ENCODE peak calls at places on chromosomes 16 and 17, in nine cellular contexts. B, C, P, R, V, Q, T, H and S are unnamed samples.

GRCh38 chr17:8053600-8053999 is 14.7 kb downstream of the ALOX15B start:
- DNase-seq in C (no peak), T (no peak), P (no peak), Q (no peak), V (no peak), R (no peak), B (no peak), H (no peak), S (no peak)

GRCh38 chr17:64095144-64095882 is 34.6 kb downstream of the ERN1 start:
- DNase-seq in Q (no peak), T (no peak), C (no peak), R (no peak), V (peak), B (no peak), P (no peak), H (peak), S (no peak)

GRCh38 chr17:62405451-62405850 is 18.2 kb upstream of the METTL2A start:
- DNase-seq in Q (no peak), V (no peak), H (no peak), T (no peak), B (no peak), R (no peak), P (no peak), C (no peak), S (no peak)

GRCh38 chr17:60158751-60159478 is 9.1 kb downstream of the CA4 start:
- DNase-seq in V (no peak), P (no peak), H (no peak), Q (no peak), B (no peak), R (no peak), T (no peak), C (no peak), S (no peak)

GRCh38 chr16:87350681-87351319 is 32.8 kb downstream of the FBXO31 start:
- DNase-seq in V (no peak), C (no peak), Q (no peak), R (no peak), P (no peak), T (no peak), H (no peak), B (no peak), S (no peak)

GRCh38 chr17:81722184-81723120 is 10.4 kb downstream of the SLC25A10 start:
- DNase-seq in V (no peak), C (no peak), P (peak), Q (peak), R (no peak), T (peak), B (no peak), H (no peak), S (no peak)

GRCh38 chr17:14038206-14038605 is 31.1 kb upstream of the COX10 start:
- DNase-seq in H (no peak), C (no peak), R (no peak), T (no peak), Q (no peak), P (no peak), B (no peak), V (no peak), S (no peak)

GRCh38 chr17:65228734-65229390 is 91.7 kb downstream of the RGS9 start:
- DNase-seq in Q (no peak), V (peak), R (no peak), T (peak), B (no peak), P (no peak), C (no peak), H (no peak), S (no peak)

GRCh38 chr16:9364721-9365693 is 273.6 kb downstream of the HAPSTR1 start:
- DNase-seq in H (no peak), R (no peak), V (no peak), B (peak), Q (peak), T (no peak), C (no peak), P (peak), S (no peak)
- TF ChIP-seq POLR2AphosphoS5 in H (no peak), R (no peak), V (no peak), B (peak), Q (peak), T (no peak), C (no peak), P (peak), S (no peak)

DNA sequence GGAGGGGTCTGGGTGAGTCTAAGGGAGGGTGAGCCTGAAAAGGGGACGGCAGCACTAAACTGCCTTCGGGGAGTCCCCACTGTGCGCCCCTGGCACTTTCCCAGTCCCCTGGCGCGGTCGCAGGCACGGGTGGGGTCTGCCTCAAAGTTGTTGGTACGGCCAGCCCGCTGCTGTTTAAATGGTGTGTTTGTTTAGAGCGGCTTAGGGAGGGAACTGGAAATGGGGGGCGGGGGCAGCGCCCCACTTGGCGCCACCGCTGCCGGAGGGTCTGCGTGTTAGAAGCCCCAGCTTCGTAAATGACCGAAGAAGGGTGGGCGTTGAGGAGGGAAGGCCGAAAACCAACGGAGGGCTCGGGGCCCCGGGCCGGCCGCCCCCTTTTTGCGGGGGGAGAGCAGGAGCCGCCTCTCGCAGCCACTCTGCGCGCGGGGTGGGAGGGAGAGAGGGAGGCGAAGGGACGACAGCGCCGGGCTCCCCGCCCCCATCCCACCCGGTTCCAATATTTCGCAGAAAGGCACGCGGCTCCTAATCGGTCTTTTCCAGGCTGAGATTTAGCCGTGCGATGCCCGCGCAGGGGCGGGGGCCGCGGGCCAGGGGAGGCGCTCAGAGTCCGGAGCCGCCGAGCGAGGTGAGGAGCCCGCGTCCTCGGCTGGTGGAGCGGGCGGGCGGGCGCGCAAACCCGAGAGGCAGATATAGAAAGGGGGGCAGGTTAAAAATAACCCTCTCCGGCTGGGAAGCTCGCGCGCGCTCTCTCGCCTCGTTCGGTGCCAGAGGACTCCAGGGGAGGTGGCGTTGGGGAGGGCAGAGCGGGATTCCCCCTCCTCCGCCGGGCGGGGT is 55.0 kb downstream of the SREBF1 start:
- DNase-seq in Q (peak), C (no peak), R (no peak), B (no peak), T (no peak), V (no peak), P (peak), H (no peak), S (no peak)
- TF ChIP-seq POLR2AphosphoS5 in Q (no peak), C (peak), R (no peak), B (peak), T (no peak), V (no peak), P (no peak), H (no peak), S (no peak)

GRCh38 chr16:2516391-2517240 is 2.9 kb downstream of the ATP6V0C start:
- DNase-seq in P (no peak), B (no peak), Q (no peak), V (no peak), T (no peak), H (no peak), C (peak), R (no peak), S (no peak)

GRCh38 chr16:2513405-2514332 is at the start of gene ATP6V0C:
- DNase-seq in V (peak), R (peak), H (peak), T (peak), B (peak), Q (peak), C (peak), P (peak), S (no peak)

GRCh38 chr16:2512920-2513404 is 790 bp upstream of the ATP6V0C start:
- DNase-seq in H (no peak), T (peak), Q (no peak), B (no peak), P (no peak), C (peak), R (no peak), V (no peak), S (no peak)

GRCh38 chr16:2515180-2515803 is 1.5 kb downstream of the ATP6V0C start:
- DNase-seq in H (no peak), R (peak), B (no peak), V (no peak), Q (no peak), P (no peak), C (peak), T (no peak), S (no peak)

DNA sequence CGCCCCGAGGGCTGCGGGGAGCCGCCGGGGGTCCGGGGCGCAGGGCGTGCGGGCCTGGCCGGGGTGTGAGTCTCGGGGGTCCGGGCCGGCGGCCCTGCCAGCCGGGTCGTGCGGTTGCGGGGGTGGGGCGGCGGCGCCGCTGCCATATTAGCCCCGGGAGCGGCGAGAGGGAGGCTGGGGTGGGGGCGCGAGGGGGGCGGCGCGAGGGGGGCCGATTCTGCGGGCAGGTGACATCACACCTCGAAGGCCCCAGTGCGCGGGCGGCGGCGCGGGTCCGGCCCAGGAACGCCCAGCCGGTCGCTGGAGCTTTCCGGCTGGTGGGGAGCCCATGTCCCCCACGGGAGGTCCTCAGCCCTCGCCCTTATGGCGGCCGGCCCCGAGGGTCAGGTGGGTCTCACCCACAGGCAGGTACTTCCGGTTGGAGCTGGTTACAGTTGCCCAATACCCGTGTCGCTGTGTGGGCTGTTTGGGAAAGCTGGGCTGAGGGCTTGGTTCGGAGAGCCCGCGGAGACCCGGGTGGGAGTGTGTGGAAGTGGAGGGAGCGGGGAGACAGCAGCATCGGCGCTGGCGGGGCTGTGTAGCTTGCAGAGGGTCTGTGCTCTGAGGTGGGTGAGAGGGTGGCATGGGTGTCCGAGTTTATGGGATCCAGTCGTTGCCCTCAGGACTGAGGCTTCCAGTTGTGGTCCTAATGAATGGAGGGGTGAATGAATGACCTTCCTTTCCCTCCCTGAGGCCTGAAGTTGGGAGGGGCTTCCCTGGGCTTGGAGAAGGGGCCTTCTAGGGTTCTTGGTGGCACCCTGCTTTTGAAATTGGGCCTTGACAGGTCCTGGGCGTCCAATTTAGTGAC is 804 bp downstream of the ATP6V0C start:
- DNase-seq in H (no peak), P (no peak), T (peak), Q (peak), R (no peak), V (no peak), C (peak), B (no peak), S (no peak)
- TF ChIP-seq POLR2AphosphoS5 in H (no peak), P (peak), T (no peak), Q (peak), R (no peak), V (no peak), C (peak), B (peak), S (no peak)

DNA sequence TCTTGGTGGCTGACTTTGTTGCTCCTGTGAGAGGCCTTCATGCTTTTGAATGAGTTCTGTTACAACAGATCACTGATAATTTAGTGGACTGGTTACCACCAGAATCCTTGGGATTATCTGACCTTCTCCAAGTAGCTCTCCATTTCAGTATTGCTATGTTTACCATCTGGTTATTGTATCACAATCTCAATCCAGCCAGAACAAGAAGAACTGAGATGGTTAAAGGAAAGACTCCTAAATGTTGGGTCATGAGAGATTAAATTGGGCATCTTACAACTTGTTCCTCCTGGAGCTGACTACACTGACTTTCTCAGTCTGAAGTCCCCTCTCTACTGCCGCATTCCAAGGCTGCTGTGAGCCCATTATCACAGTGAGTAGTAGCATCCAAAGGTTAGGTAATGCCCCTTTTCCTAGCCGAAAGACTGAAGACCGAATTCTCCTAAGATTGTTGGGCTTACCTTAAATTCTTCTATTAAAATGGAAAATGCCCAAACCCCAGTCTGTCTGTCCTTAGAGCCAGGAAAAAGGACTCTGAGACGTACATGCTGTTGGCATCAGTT is 181.7 kb upstream of the TBX2 start:
- DNase-seq in P (no peak), C (no peak), Q (no peak), V (no peak), T (no peak), R (no peak), H (no peak), B (no peak), S (no peak)
- TF ChIP-seq POLR2AphosphoS5 in P (no peak), C (no peak), Q (no peak), V (no peak), T (no peak), R (no peak), H (no peak), B (no peak), S (no peak)

GRCh38 chr16:84131118-84131517 is 13.9 kb downstream of the HSDL1 start:
- DNase-seq in Q (no peak), B (no peak), H (no peak), P (no peak), R (no peak), C (no peak), V (no peak), T (no peak), S (no peak)
- TF ChIP-seq POLR2AphosphoS5 in Q (no peak), B (no peak), H (no peak), P (no peak), R (no peak), C (no peak), V (no peak), T (no peak), S (no peak)

GRCh38 chr17:41651625-41652460 is 27.5 kb upstream of the KRT17 start:
- DNase-seq in Q (peak), T (no peak), P (peak), H (no peak), R (no peak), C (peak), V (no peak), B (no peak), S (no peak)
- TF ChIP-seq POLR2AphosphoS5 in Q (no peak), T (no peak), P (peak), H (no peak), R (no peak), C (no peak), V (no peak), B (peak), S (no peak)

DNA sequence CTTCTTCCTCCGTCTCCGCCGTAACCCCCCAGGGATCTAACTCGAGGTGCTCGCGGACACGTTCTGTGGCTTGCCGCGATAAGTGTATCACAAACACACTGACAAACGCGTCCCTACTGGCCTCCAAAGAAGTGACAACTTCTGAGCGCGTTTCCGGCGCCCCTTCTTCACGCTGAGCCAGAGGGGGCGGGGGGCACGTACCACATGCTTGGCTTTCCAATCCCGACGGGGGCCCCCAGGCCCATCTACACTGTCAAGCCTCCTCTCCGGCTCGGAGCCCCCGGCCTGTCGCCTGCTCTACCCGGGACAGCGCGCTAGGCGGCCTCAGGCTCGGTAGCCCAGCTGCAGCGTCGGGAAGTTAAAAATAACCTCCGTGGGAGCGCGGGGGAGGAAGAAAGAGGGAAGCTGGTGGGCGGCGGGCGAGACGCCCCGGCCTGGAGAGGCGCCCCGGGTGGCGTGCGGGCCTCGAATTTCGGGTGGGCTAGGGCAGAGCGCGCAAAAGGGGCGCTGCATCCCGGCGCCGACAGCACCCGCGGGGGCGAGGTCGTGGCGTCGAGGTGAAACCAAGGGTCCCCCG is 676 bp upstream of the SPHK1 start:
- DNase-seq in B (no peak), T (peak), Q (peak), C (peak), H (no peak), R (no peak), V (no peak), P (peak), S (no peak)
- TF ChIP-seq POLR2AphosphoS5 in B (no peak), T (no peak), Q (no peak), C (peak), H (no peak), R (no peak), V (no peak), P (no peak), S (no peak)

DNA sequence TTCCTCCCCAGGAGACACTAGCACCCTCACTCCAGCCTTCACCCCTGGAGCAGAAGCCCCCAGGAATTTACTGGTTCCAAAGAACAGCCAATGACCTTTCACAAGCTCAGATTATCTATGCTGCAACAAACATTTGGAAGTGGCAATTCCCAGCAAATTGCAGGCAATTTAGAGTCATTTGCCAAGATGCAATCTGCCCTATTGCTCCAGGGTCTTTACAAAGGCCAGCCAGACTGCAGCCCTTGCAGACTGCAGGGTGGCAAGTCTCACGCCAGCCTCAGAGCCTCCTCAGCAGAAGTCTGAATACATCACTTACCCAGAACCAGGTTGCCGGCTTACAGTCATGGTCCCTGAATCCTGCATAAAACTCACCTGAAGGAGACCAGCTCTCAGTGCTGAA is 21.8 kb downstream of the AXIN1 start:
- DNase-seq in R (no peak), H (no peak), B (no peak), V (no peak), Q (no peak), P (no peak), T (no peak), C (no peak), S (no peak)
- TF ChIP-seq POLR2AphosphoS5 in R (no peak), H (no peak), B (no peak), V (no peak), Q (no peak), P (no peak), T (no peak), C (no peak), S (no peak)

DNA sequence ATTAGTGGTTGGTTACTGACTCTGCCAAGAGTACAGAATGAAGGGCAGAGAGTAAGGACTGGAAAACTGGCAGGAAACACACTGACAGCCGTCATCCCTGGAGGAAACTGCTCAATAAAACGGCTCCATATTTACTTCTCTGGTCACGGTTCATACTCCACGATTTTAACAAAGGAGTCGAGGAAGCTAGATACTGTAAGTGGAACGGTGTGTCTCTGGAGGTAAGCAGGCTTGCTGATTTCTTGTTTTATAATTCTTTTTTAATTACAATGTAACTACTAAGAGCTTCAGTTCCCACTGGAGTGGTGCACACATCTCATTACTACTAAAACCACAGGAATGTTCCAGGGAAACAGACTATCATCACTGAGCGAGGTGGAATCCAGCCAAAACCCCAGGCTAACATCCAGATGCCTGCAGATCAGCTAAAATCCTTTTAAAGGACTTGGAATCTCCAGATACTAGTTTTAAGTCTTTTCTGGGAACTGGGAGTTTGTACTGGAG is 17.8 kb downstream of the SERPINF1 start:
- DNase-seq in R (no peak), P (peak), H (no peak), C (no peak), B (no peak), V (no peak), Q (peak), T (no peak), S (no peak)
- TF ChIP-seq POLR2AphosphoS5 in R (no peak), P (no peak), H (no peak), C (no peak), B (no peak), V (no peak), Q (no peak), T (no peak), S (no peak)

GRCh38 chr17:82787081-82787848 is 35.4 kb downstream of the TBCD start:
- DNase-seq in H (no peak), T (no peak), R (no peak), Q (peak), B (no peak), C (no peak), P (peak), V (no peak), S (no peak)
- TF ChIP-seq POLR2AphosphoS5 in H (no peak), T (no peak), R (no peak), Q (peak), B (peak), C (no peak), P (peak), V (no peak), S (no peak)